ENCODE peak calls at places on chromosomes 3 and 15, in five cellular contexts. V is cardiac muscle cell, O is IMR-90, X is bronchial epithelial cell, W is neural progenitor cell. T is an unnamed sample.

GRCh38 chr15:39466428-39466827 is 114.5 kb upstream of the THBS1 start:
- DNase-seq in V (no peak), O (peak; percentile 39), X (no peak), W (no peak), T (peak; percentile 60)

GRCh38 chr3:120471643-120472042 is 20.9 kb upstream of the FSTL1 start:
- DNase-seq in V (peak; percentile 62), O (peak; percentile 68), X (no peak), W (no peak), T (peak; percentile 67)

GRCh38 chr3:14810070-14810732 is 8.6 kb upstream of the FGD5 start:
- DNase-seq in V (peak; percentile 59), O (no peak), X (no peak), W (peak; percentile 73), T (no peak)

GRCh38 chr3:65379223-65379622 is 659.5 kb downstream of the MAGI1 start:
- DNase-seq in V (no peak), O (no peak), X (no peak), W (no peak), T (no peak)

GRCh38 chr3:169578381-169578780 is 85.1 kb downstream of the MECOM start:
- DNase-seq in V (no peak), O (no peak), X (no peak), W (peak; percentile 18), T (no peak)

GRCh38 chr3:72629191-72629611 is 219.0 kb downstream of the SHQ1 start:
- DNase-seq in V (peak; percentile 13), O (no peak), X (peak; percentile 85), W (no peak), T (peak; percentile 3)

GRCh38 chr15:48330045-48330840 is 986 bp upstream of the DUT start:
- DNase-seq in V (peak; percentile 29), O (peak; percentile 8), X (peak; percentile 20), W (no peak), T (peak; percentile 21)

GRCh38 chr15:58889363-58889762 is 44.1 kb downstream of the SLTM start:
- DNase-seq in V (peak; percentile 6), O (no peak), X (peak; percentile 5), W (no peak), T (no peak)

GRCh38 chr3:144314946-144315345 is 343.3 kb downstream of the DIPK2A start:
- DNase-seq in V (no peak), O (no peak), X (no peak), W (no peak), T (no peak)

GRCh38 chr15:78133801-78134200 is 2.6 kb upstream of the CIB2 start:
- DNase-seq in V (peak; percentile 42), O (no peak), X (peak; percentile 97), W (no peak), T (no peak)

GRCh38 chr3:34998905-34999304 is 640.4 kb upstream of the ARPP21 start:
- DNase-seq in V (no peak), O (no peak), X (peak; percentile 63), W (no peak), T (no peak)

GRCh38 chr3:135865554-135865953 is 100.0 kb upstream of the PPP2R3A start:
- DNase-seq in V (peak; percentile 1), O (no peak), X (no peak), W (no peak), T (peak; percentile 79)

GRCh38 chr15:99070268-99070667 is 34.6 kb upstream of the SYNM start:
- DNase-seq in V (no peak), O (no peak), X (peak; percentile 65), W (no peak), T (peak; percentile 27)

GRCh38 chr3:130258532-130258952 is 86.9 kb upstream of the COL6A5 start:
- DNase-seq in V (peak; percentile 78), O (no peak), X (peak; percentile 19), W (no peak), T (peak; percentile 49)

GRCh38 chr3:98884675-98885371 is 16.7 kb downstream of the DCBLD2 start:
- DNase-seq in V (peak; percentile 79), O (peak; percentile 55), X (no peak), W (no peak), T (peak; percentile 73)

GRCh38 chr3:64187065-64187959 is 38.0 kb downstream of the PRICKLE2 start:
- DNase-seq in V (peak; percentile 95), O (peak; percentile 99), X (peak; percentile 99), W (no peak), T (peak; percentile 98)

GRCh38 chr3:23992051-23992628 is 47.1 kb downstream of the NR1D2 start:
- DNase-seq in V (peak; percentile 68), O (peak; percentile 55), X (peak; percentile 89), W (peak; percentile 25), T (peak; percentile 38)

GRCh38 chr15:46127361-46127874 is 492.6 kb downstream of the SQOR start:
- DNase-seq in V (no peak), O (peak; percentile 86), X (peak; percentile 48), W (no peak), T (no peak)

GRCh38 chr3:5022187-5022965 is 43.1 kb downstream of the BHLHE40 start:
- DNase-seq in V (no peak), O (peak; percentile 74), X (peak; percentile 98), W (no peak), T (peak; percentile 30)

GRCh38 chr3:147361671-147362420 is 44.5 kb downstream of the ZIC4 start:
- DNase-seq in V (peak; percentile 13), O (no peak), X (peak; percentile 1), W (peak; percentile 81), T (no peak)

GRCh38 chr3:141368062-141368924 is at the start of gene ZBTB38:
- DNase-seq in V (peak; percentile 98), O (peak; percentile 97), X (peak; percentile 85), W (peak; percentile 90), T (peak; percentile 95)

GRCh38 chr15:24948495-24948894 is 6.3 kb upstream of the SNRPN start:
- DNase-seq in V (no peak), O (no peak), X (no peak), W (no peak), T (no peak)

GRCh38 chr3:39108309-39108708 is 829 bp downstream of the TTC21A start:
- DNase-seq in V (no peak), O (no peak), X (no peak), W (no peak), T (no peak)

DNA sequence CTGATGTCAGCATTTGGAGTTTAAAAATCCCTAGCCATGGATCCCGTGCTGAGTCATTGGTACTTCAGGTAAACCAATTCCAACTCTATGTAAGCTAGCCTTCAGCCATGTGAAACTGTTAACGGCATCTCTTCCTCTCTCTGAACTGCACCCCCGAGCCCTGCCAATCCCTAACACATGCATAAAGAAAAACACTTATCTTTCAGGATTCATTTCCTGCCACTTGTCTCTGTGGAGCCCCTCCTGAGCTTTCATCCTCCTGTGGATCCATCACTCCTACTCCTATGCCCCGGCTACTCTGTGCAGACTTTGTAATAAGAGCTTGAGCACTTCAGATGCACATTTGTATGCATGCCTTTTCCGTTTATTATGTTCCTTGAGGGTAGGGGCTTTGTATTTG is 119.1 kb downstream of the AKAP13 start:
- DNase-seq in V (no peak), O (peak; percentile 28), X (no peak), W (no peak), T (peak; percentile 27)
- H3K4me3 ChIP-seq in V (no peak overlapping the region), O (no peak overlapping the region), X (no peak overlapping the region), W (no peak overlapping the region), T (no peak overlapping the region)

GRCh38 chr3:111895079-111895478 is 36.0 kb downstream of the PHLDB2 start:
- DNase-seq in V (peak; percentile 67), O (peak; percentile 76), X (peak; percentile 27), W (peak; percentile 46), T (peak; percentile 40)
- TF ChIP-seq CTCF in V (peak; percentile 52), O (peak; percentile 73), X (no peak), W (peak; percentile 57), T (peak; percentile 31)

GRCh38 chr3:32104492-32104891 is 1.9 kb upstream of the GPD1L start:
- DNase-seq in V (no peak), O (peak; percentile 27), X (no peak), W (no peak), T (no peak)

GRCh38 chr3:32105291-32106131 is 909 bp upstream of the GPD1L start:
- DNase-seq in V (peak; percentile 10), O (peak; percentile 10), X (peak; percentile 87), W (no peak), T (peak; percentile 48)

GRCh38 chr3:32106929-32107362 is 526 bp downstream of the GPD1L start:
- DNase-seq in V (peak; percentile 10), O (no peak), X (peak; percentile 48), W (peak; percentile 24), T (peak; percentile 10)

GRCh38 chr3:32109256-32109655 is 2.8 kb downstream of the GPD1L start:
- DNase-seq in V (peak; percentile 91), O (peak; percentile 39), X (no peak), W (no peak), T (peak; percentile 84)

DNA sequence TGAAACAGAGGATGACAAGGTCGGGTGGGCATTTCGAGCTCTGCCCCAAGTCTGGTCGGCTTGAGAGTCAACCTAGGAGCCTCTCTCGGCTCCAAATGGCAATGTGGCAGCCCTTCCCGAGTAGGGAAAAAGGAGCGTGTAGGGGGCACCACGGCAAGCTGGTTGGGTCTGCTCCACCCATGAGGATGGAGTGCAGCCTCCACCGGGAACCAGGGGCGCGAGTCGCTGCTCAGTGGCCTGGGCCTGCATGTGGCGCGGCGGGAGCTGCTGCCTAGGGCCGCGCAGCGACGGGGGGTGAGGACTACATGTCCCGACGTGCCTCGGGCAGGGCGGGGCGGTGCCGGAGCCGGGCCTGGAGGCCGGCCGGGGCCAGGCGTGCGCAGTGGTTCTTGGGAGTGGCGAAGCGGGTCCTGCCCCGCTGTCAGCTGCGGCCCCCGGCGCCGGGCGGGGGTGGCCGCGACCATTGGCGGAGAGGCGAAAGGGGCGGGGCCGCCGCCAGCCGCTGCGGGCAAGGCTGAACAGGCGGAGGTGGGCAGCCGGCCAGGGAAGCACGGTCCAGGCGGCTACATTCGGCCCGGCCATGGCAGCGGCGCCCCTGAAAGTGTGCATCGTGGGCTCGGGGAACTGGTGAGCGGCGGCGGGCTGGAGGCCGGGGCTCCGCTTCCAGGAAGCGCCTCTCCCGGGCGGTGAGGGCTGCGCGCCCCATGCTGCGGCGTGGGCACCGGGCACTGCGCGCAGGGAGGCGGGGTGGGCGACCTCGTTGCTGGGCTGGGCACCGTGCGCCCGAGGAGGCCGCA is at the start of gene GPD1L:
- DNase-seq in V (peak; percentile 97), O (peak; percentile 88), X (peak; percentile 87), W (peak; percentile 97), T (peak; percentile 83)
- H3K4me3 ChIP-seq in V (peak within 1 kb of the TSS; percentile 66), O (peak within 1 kb of the TSS; percentile 87), X (peak within 1 kb of the TSS; percentile 59), W (peak within 1 kb of the TSS; percentile 73), T (peak within 1 kb of the TSS; percentile 75)

DNA sequence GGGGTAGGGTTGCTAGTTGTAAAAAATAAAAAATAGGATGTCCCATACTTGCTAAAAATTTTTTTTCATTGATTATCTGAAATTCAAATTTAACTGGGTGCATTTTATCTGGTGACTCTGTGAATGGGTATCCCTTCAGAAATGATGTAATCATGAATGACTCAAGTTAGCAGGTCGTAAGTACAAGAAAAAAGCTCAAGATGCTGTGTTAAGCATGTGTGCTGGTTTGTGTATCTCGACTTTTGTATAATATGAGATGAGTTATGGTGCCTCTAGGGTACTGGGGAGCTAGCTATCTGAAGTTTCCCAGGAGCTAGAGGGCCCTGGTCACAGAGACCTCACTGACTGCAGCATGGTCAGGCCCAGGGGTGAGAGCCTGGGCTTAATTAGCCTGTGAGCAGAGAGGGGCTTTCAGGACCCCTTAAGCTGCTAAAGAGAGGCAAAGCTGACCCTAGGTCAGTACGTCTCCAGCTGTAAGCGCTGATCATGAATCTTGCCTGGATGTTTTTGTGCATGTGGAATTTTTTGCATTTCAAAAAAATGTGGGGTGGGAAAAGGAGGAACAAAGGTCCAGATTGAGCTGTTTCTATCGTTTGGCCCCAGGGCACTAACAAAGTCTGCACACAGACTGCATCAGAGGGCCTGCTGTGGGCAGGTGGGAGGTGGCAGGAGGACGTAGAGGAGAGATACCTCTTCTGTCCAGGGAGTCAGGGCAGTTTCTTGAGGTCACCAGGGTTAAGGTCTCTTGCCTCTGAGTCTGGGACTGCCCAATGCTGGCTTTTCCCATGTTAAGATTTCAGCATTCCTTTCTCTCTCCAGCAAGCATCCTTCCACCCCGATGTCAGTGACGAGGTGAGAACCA is 233.2 kb upstream of the TPM1 start:
- DNase-seq in V (peak; percentile 38), O (peak; percentile 88), X (peak; percentile 59), W (peak; percentile 18), T (peak; percentile 70)
- TF ChIP-seq CTCF in V (no peak), O (no peak), X (no peak), W (no peak), T (no peak)